ENCODE peak calls at places on chromosomes 4 and X, in five cellular contexts. One of them, this sample, is unnamed.

GRCh38 chrX:40867352-40867751 is 132.0 kb upstream of the MED14 start:
- DNase-seq in fibroblast of mammary gland: peak
- DNase-seq in fibroblast of lung: peak
- DNase-seq in lower leg skin: no peak
- DNase-seq in ovary: peak
- DNase-seq in this sample: peak

GRCh38 chrX:54430519-54430918 is 9.7 kb upstream of the TSR2 start:
- DNase-seq in fibroblast of mammary gland: no peak
- DNase-seq in fibroblast of lung: no peak
- DNase-seq in lower leg skin: no peak
- DNase-seq in ovary: no peak
- DNase-seq in this sample: no peak

GRCh38 chr4:98653890-98654867 is 4.2 kb downstream of the TSPAN5 start:
- DNase-seq in fibroblast of mammary gland: peak
- DNase-seq in fibroblast of lung: peak
- DNase-seq in lower leg skin: no peak
- DNase-seq in ovary: peak
- DNase-seq in this sample: peak

GRCh38 chr4:88002786-88003185 is 4.6 kb upstream of the PKD2 start:
- DNase-seq in fibroblast of mammary gland: peak
- DNase-seq in fibroblast of lung: peak
- DNase-seq in lower leg skin: no peak
- DNase-seq in ovary: no peak
- DNase-seq in this sample: peak

GRCh38 chr4:132417220-132417619 is 731.9 kb upstream of the PCDH10 start:
- DNase-seq in fibroblast of mammary gland: peak
- DNase-seq in fibroblast of lung: no peak
- DNase-seq in lower leg skin: no peak
- DNase-seq in ovary: no peak
- DNase-seq in this sample: no peak

GRCh38 chrX:747176-747575 is 116.6 kb downstream of the SHOX start:
- DNase-seq in fibroblast of mammary gland: no peak
- DNase-seq in fibroblast of lung: no peak
- DNase-seq in lower leg skin: no peak
- DNase-seq in ovary: no peak
- DNase-seq in this sample: no peak

GRCh38 chr4:169612869-169613859 is 781 bp upstream of the NEK1 start:
- DNase-seq in fibroblast of mammary gland: peak
- DNase-seq in fibroblast of lung: peak
- DNase-seq in lower leg skin: peak
- DNase-seq in ovary: peak
- DNase-seq in this sample: peak

GRCh38 chr4:67702166-67702565 is 1.2 kb upstream of the UBA6 start:
- DNase-seq in fibroblast of mammary gland: no peak
- DNase-seq in fibroblast of lung: no peak
- DNase-seq in lower leg skin: no peak
- DNase-seq in ovary: no peak
- DNase-seq in this sample: no peak

GRCh38 chrX:150730719-150731118 is 37.5 kb downstream of the MTMR1 start:
- DNase-seq in fibroblast of mammary gland: peak
- DNase-seq in fibroblast of lung: peak
- DNase-seq in lower leg skin: no peak
- DNase-seq in ovary: no peak
- DNase-seq in this sample: peak

GRCh38 chrX:13285693-13286092 is 34.2 kb downstream of the ATXN3L start:
- DNase-seq in fibroblast of mammary gland: no peak
- DNase-seq in fibroblast of lung: no peak
- DNase-seq in lower leg skin: no peak
- DNase-seq in ovary: no peak
- DNase-seq in this sample: no peak

GRCh38 chr4:80781436-80781835 is 249.1 kb upstream of the BMP3 start:
- DNase-seq in fibroblast of mammary gland: no peak
- DNase-seq in fibroblast of lung: no peak
- DNase-seq in lower leg skin: no peak
- DNase-seq in ovary: no peak
- DNase-seq in this sample: no peak

GRCh38 chrX:149398027-149398426 is 107.1 kb downstream of the IDS start:
- DNase-seq in fibroblast of mammary gland: no peak
- DNase-seq in fibroblast of lung: no peak
- DNase-seq in lower leg skin: no peak
- DNase-seq in ovary: no peak
- DNase-seq in this sample: no peak

GRCh38 chr4:96093563-96093962 is 253.7 kb downstream of the PDHA2 start:
- DNase-seq in fibroblast of mammary gland: no peak
- DNase-seq in fibroblast of lung: no peak
- DNase-seq in lower leg skin: no peak
- DNase-seq in ovary: no peak
- DNase-seq in this sample: no peak

GRCh38 chr4:48193096-48193836 is 59.2 kb upstream of the TXK start:
- DNase-seq in fibroblast of mammary gland: no peak
- DNase-seq in fibroblast of lung: no peak
- DNase-seq in lower leg skin: no peak
- DNase-seq in ovary: no peak
- DNase-seq in this sample: no peak

GRCh38 chr4:48195853-48196252 is 61.8 kb upstream of the TXK start:
- DNase-seq in fibroblast of mammary gland: no peak
- DNase-seq in fibroblast of lung: no peak
- DNase-seq in lower leg skin: no peak
- DNase-seq in ovary: no peak
- DNase-seq in this sample: no peak

GRCh38 chr4:48193921-48194320 is 59.9 kb upstream of the TXK start:
- DNase-seq in fibroblast of mammary gland: no peak
- DNase-seq in fibroblast of lung: no peak
- DNase-seq in lower leg skin: no peak
- DNase-seq in ovary: no peak
- DNase-seq in this sample: no peak

GRCh38 chr4:48196758-48197504 is 62.9 kb upstream of the TXK start:
- DNase-seq in fibroblast of mammary gland: no peak
- DNase-seq in fibroblast of lung: no peak
- DNase-seq in lower leg skin: no peak
- DNase-seq in ovary: no peak
- DNase-seq in this sample: no peak

DNA sequence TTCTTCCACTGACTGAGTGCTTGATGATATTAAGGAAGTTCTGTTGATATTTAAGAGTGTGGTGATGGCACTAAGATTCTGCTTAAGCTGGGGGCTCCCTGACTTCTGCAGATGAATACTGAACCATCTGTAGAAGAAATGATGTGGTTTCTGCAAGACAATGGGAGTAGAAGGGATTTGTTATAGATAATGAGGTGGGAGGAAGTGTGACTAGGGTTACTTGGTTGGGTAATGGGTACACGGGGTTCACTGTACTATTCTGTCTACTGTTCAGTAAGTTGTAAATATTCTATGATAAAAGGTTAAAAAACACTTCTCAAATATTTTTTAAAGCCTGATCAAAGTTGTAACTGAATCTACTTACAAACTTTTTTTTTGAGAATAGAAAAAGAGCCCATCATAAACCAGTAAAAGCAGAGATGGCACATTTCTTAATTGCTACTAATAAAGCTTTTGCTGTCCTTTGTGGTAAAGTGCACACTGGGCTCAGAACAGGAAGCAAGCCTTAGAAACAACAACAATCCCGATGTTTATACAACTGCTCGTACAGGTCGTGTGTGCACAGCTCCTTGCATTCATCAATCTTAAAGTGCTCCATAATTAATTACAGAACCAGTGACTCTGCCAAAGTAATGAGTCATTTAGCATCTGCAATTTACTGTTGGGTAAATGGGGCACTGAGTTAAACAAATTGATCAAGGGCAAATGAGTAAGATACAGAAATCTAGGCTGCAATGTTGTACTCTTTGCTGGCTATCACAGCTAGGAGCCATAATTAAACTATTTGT is 61.1 kb upstream of the TXK start:
- DNase-seq in fibroblast of mammary gland: peak
- DNase-seq in fibroblast of lung: peak
- DNase-seq in lower leg skin: no peak
- DNase-seq in ovary: no peak
- DNase-seq in this sample: no peak
- H3K4me3 ChIP-seq in fibroblast of mammary gland: no peak
- H3K4me3 ChIP-seq in fibroblast of lung: no peak
- H3K4me3 ChIP-seq in lower leg skin: no peak
- H3K4me3 ChIP-seq in ovary: no peak
- H3K4me3 ChIP-seq in this sample: no peak

GRCh38 chr4:1315306-1315705 is 25.6 kb downstream of the MAEA start:
- DNase-seq in fibroblast of mammary gland: no peak
- DNase-seq in fibroblast of lung: no peak
- DNase-seq in lower leg skin: no peak
- DNase-seq in ovary: no peak
- DNase-seq in this sample: no peak
- TF ChIP-seq CTCF in fibroblast of mammary gland: no peak
- TF ChIP-seq CTCF in fibroblast of lung: no peak
- TF ChIP-seq CTCF in lower leg skin: no peak
- TF ChIP-seq CTCF in ovary: no peak
- TF ChIP-seq CTCF in this sample: no peak

GRCh38 chr4:173505924-173506779 is 23.9 kb downstream of the HAND2 start:
- DNase-seq in fibroblast of mammary gland: peak
- DNase-seq in fibroblast of lung: peak
- DNase-seq in lower leg skin: peak
- DNase-seq in ovary: peak
- DNase-seq in this sample: peak
- H3K4me3 ChIP-seq in fibroblast of mammary gland: no peak
- H3K4me3 ChIP-seq in fibroblast of lung: no peak
- H3K4me3 ChIP-seq in lower leg skin: no peak
- H3K4me3 ChIP-seq in ovary: no peak
- H3K4me3 ChIP-seq in this sample: no peak

GRCh38 chr4:177032341-177032740 is 239.6 kb upstream of the VEGFC start:
- DNase-seq in fibroblast of mammary gland: no peak
- DNase-seq in fibroblast of lung: no peak
- DNase-seq in lower leg skin: no peak
- DNase-seq in ovary: no peak
- DNase-seq in this sample: peak

GRCh38 chr4:177033632-177034031 is 240.9 kb upstream of the VEGFC start:
- DNase-seq in fibroblast of mammary gland: no peak
- DNase-seq in fibroblast of lung: no peak
- DNase-seq in lower leg skin: no peak
- DNase-seq in ovary: no peak
- DNase-seq in this sample: no peak

DNA sequence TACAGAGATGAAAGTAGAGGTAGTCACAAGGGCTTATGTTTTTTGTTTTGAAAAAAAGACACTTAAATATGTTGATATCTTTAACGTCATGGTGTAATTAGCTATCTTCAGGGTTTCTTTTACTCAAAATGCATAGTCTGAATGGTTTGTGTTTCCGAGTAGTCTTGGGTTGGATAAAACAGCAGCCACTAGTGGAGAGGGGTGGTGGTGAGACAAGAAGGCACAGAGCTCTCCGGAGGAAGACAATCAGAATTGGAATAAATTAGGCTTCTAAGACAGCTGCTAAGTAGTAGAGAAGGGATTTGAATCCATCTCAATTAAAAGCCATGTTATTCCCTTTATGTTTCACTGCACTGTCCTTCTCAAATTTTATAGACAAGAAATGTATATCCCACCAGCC is 240.4 kb upstream of the VEGFC start:
- DNase-seq in fibroblast of mammary gland: no peak
- DNase-seq in fibroblast of lung: no peak
- DNase-seq in lower leg skin: no peak
- DNase-seq in ovary: no peak
- DNase-seq in this sample: no peak
- TF ChIP-seq CTCF in fibroblast of mammary gland: peak
- TF ChIP-seq CTCF in fibroblast of lung: peak
- TF ChIP-seq CTCF in lower leg skin: no peak
- TF ChIP-seq CTCF in ovary: no peak
- TF ChIP-seq CTCF in this sample: no peak

GRCh38 chr4:65195666-65196065 is 474.6 kb downstream of the EPHA5 start:
- DNase-seq in fibroblast of mammary gland: no peak
- DNase-seq in fibroblast of lung: no peak
- DNase-seq in lower leg skin: no peak
- DNase-seq in ovary: no peak
- DNase-seq in this sample: no peak

GRCh38 chr4:65190780-65191179 is 479.5 kb downstream of the EPHA5 start:
- DNase-seq in fibroblast of mammary gland: no peak
- DNase-seq in fibroblast of lung: no peak
- DNase-seq in lower leg skin: no peak
- DNase-seq in ovary: no peak
- DNase-seq in this sample: no peak

GRCh38 chr4:65193985-65194384 is 476.3 kb downstream of the EPHA5 start:
- DNase-seq in fibroblast of mammary gland: no peak
- DNase-seq in fibroblast of lung: no peak
- DNase-seq in lower leg skin: peak
- DNase-seq in ovary: no peak
- DNase-seq in this sample: no peak

DNA sequence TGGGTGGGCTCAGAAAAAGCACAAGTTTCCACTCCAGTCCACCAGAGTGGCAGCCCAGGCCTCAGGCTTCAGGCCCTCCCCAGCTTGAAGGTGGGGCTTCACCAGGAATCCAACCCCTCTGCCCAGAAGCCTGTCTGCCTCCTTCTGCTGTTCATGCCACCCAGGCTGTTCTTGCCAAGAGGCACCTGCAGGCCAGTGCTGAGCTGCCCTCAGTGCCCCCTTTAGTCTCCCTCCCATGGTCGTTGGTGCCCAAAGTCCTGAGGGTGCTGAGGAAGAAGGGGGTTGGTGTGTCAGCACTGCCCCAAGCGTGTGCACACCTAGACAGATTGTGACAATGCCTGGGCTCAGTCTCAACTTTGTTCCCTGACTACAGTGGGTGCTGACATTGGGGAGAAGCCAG is 475.3 kb downstream of the EPHA5 start:
- DNase-seq in fibroblast of mammary gland: no peak
- DNase-seq in fibroblast of lung: no peak
- DNase-seq in lower leg skin: no peak
- DNase-seq in ovary: no peak
- DNase-seq in this sample: no peak
- H3K4me3 ChIP-seq in fibroblast of mammary gland: no peak
- H3K4me3 ChIP-seq in fibroblast of lung: no peak
- H3K4me3 ChIP-seq in lower leg skin: no peak
- H3K4me3 ChIP-seq in ovary: no peak
- H3K4me3 ChIP-seq in this sample: no peak

DNA sequence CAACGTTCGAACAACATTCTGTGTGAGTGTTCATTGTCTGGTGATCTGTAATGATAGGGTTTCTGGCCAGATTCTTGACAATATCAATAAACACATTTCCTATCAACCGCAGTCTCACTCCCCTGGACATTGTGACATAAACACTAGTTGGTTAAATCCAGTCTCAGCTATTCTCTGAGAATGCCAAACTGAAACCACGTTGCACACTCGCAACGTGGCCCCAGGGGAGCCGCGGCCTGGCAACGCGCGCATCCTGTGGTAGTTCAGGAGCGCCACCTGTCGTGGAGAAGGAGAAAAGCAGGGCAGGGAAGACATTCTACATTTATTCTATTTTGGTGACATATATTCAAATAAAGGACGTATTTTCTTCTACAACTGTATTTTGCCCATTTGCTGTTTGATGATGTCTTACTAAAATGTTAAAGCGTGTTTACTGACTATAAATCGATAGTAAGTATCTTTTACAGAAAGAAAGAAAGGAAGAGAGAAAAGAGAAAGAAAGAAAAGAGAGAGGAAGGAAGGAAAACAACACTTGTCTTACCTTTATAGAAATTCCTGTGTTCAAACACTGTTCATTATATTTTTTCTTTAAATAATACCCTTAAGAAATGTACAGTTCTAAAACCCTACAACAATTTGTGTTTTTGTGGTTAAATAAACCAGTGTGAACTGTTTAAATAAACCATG is 738.3 kb upstream of the FRG1 start:
- DNase-seq in fibroblast of mammary gland: peak
- DNase-seq in fibroblast of lung: peak
- DNase-seq in lower leg skin: peak
- DNase-seq in ovary: peak
- DNase-seq in this sample: peak
- TF ChIP-seq CTCF in fibroblast of mammary gland: peak
- TF ChIP-seq CTCF in fibroblast of lung: peak
- TF ChIP-seq CTCF in lower leg skin: no peak
- TF ChIP-seq CTCF in ovary: peak
- TF ChIP-seq CTCF in this sample: peak

GRCh38 chr4:20326977-20327376 is 75.3 kb downstream of the SLIT2 start:
- DNase-seq in fibroblast of mammary gland: peak
- DNase-seq in fibroblast of lung: peak
- DNase-seq in lower leg skin: no peak
- DNase-seq in ovary: no peak
- DNase-seq in this sample: peak
- H3K4me3 ChIP-seq in fibroblast of mammary gland: no peak
- H3K4me3 ChIP-seq in fibroblast of lung: no peak
- H3K4me3 ChIP-seq in lower leg skin: no peak
- H3K4me3 ChIP-seq in ovary: no peak
- H3K4me3 ChIP-seq in this sample: no peak

This sample was measured in cardiac fibroblast.